ENCODE peak calls at places on chromosomes 13 and 19, in six cellular contexts. One of them, this sample, is unnamed. For H3K9me3, the result is how much of the 10 kb centered on the place peaks cover.

GRCh38 chr13:95181586-95181985 is 119.7 kb downstream of the ABCC4 start:
- DNase-seq in PC-3: no peak
- DNase-seq in heart left ventricle: no peak
- DNase-seq in fibroblast of lung: no peak
- DNase-seq in CD4-positive, alpha-beta T cell: no peak
- DNase-seq in HAP-1: no peak
- DNase-seq in this sample: no peak

GRCh38 chr19:35022460-35022859 is 7.8 kb upstream of the SCN1B start:
- DNase-seq in PC-3: no peak
- DNase-seq in heart left ventricle: no peak
- DNase-seq in HAP-1: no peak
- DNase-seq in fibroblast of lung: no peak
- DNase-seq in CD4-positive, alpha-beta T cell: no peak
- DNase-seq in this sample: no peak

GRCh38 chr13:27132538-27132937 is 39.1 kb downstream of the USP12 start:
- DNase-seq in HAP-1: no peak
- DNase-seq in heart left ventricle: no peak
- DNase-seq in PC-3: no peak
- DNase-seq in fibroblast of lung: no peak
- DNase-seq in CD4-positive, alpha-beta T cell: no peak
- DNase-seq in this sample: no peak

GRCh38 chr13:113972451-113973217 is 1.2 kb downstream of the C13orf46 start:
- DNase-seq in HAP-1: no peak
- DNase-seq in fibroblast of lung: no peak
- DNase-seq in CD4-positive, alpha-beta T cell: no peak
- DNase-seq in PC-3: no peak
- DNase-seq in heart left ventricle: peak
- DNase-seq in this sample: no peak

GRCh38 chr19:29653398-29653797 is 11.9 kb upstream of the PLEKHF1 start:
- DNase-seq in PC-3: no peak
- DNase-seq in HAP-1: no peak
- DNase-seq in heart left ventricle: no peak
- DNase-seq in fibroblast of lung: no peak
- DNase-seq in CD4-positive, alpha-beta T cell: no peak
- DNase-seq in this sample: no peak

GRCh38 chr19:5893907-5894703 is 9.5 kb downstream of the NDUFA11 start:
- DNase-seq in HAP-1: no peak
- DNase-seq in fibroblast of lung: no peak
- DNase-seq in heart left ventricle: peak
- DNase-seq in PC-3: no peak
- DNase-seq in CD4-positive, alpha-beta T cell: no peak
- DNase-seq in this sample: no peak

GRCh38 chr13:109196896-109197295 is 567.5 kb downstream of the MYO16 start:
- DNase-seq in fibroblast of lung: no peak
- DNase-seq in heart left ventricle: no peak
- DNase-seq in CD4-positive, alpha-beta T cell: no peak
- DNase-seq in HAP-1: peak
- DNase-seq in PC-3: no peak
- DNase-seq in this sample: no peak

GRCh38 chr13:111411186-111411858 is 90.9 kb downstream of the TEX29 start:
- DNase-seq in HAP-1: peak
- DNase-seq in heart left ventricle: no peak
- DNase-seq in PC-3: no peak
- DNase-seq in CD4-positive, alpha-beta T cell: no peak
- DNase-seq in fibroblast of lung: no peak
- DNase-seq in this sample: no peak

GRCh38 chr19:10788146-10788545 is 47.9 kb downstream of the TMED1 start:
- DNase-seq in heart left ventricle: no peak
- DNase-seq in PC-3: no peak
- DNase-seq in HAP-1: no peak
- DNase-seq in fibroblast of lung: no peak
- DNase-seq in CD4-positive, alpha-beta T cell: no peak
- DNase-seq in this sample: no peak

GRCh38 chr19:44722131-44723121 is 23.5 kb downstream of the CEACAM16 start:
- DNase-seq in HAP-1: no peak
- DNase-seq in fibroblast of lung: no peak
- DNase-seq in PC-3: no peak
- DNase-seq in heart left ventricle: no peak
- DNase-seq in CD4-positive, alpha-beta T cell: no peak
- DNase-seq in this sample: no peak

GRCh38 chr13:103168901-103169508 is 102.8 kb upstream of the SLC10A2 start:
- DNase-seq in PC-3: no peak
- DNase-seq in fibroblast of lung: no peak
- DNase-seq in HAP-1: no peak
- DNase-seq in CD4-positive, alpha-beta T cell: no peak
- DNase-seq in heart left ventricle: no peak
- DNase-seq in this sample: no peak

GRCh38 chr13:78599911-78600310 is 3.4 kb downstream of the POU4F1 start:
- DNase-seq in fibroblast of lung: no peak
- DNase-seq in PC-3: no peak
- DNase-seq in heart left ventricle: no peak
- DNase-seq in HAP-1: no peak
- DNase-seq in CD4-positive, alpha-beta T cell: no peak
- DNase-seq in this sample: no peak

GRCh38 chr19:10797541-10798256 is 38.3 kb downstream of the TMED1 start:
- DNase-seq in CD4-positive, alpha-beta T cell: peak
- DNase-seq in PC-3: no peak
- DNase-seq in HAP-1: no peak
- DNase-seq in heart left ventricle: no peak
- DNase-seq in fibroblast of lung: no peak
- DNase-seq in this sample: peak

GRCh38 chr13:32045963-32046785 is 14.6 kb downstream of the FRY start:
- DNase-seq in fibroblast of lung: peak
- DNase-seq in heart left ventricle: no peak
- DNase-seq in PC-3: no peak
- DNase-seq in HAP-1: peak
- DNase-seq in CD4-positive, alpha-beta T cell: no peak
- DNase-seq in this sample: no peak

GRCh38 chr13:42892760-42893159 is 99.3 kb downstream of the EPSTI1 start:
- DNase-seq in CD4-positive, alpha-beta T cell: no peak
- DNase-seq in HAP-1: no peak
- DNase-seq in PC-3: peak
- DNase-seq in fibroblast of lung: peak
- DNase-seq in heart left ventricle: no peak
- DNase-seq in this sample: no peak

DNA sequence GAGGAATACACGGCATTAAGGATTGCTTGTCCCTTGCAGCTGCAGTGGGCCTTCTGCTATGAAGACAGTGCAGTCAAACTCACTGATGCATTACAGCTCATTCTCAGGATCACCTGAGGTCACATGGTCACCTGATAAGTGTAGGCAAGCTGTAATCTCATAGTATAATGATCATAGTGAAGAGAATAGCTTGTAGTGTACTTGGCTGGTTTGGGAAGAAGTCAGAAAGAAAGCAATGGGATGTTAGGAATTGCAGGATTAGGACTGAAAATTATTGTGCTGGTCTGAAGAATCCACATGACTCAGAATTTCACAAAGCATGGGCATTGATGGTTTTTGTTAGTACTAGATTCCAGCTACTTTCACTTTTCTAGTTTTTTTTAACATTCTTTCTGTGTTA is 76.7 kb downstream of the MBNL2 start:
- DNase-seq in PC-3: no peak
- DNase-seq in CD4-positive, alpha-beta T cell: no peak
- DNase-seq in fibroblast of lung: peak
- DNase-seq in heart left ventricle: no peak
- DNase-seq in HAP-1: no peak
- DNase-seq in this sample: no peak
- H3K9me3 ChIP-seq in PC-3: under half
- H3K9me3 ChIP-seq in CD4-positive, alpha-beta T cell: under half
- H3K9me3 ChIP-seq in fibroblast of lung: under half
- H3K9me3 ChIP-seq in heart left ventricle: under half
- H3K9me3 ChIP-seq in HAP-1: under half
- H3K9me3 ChIP-seq in this sample: under half

DNA sequence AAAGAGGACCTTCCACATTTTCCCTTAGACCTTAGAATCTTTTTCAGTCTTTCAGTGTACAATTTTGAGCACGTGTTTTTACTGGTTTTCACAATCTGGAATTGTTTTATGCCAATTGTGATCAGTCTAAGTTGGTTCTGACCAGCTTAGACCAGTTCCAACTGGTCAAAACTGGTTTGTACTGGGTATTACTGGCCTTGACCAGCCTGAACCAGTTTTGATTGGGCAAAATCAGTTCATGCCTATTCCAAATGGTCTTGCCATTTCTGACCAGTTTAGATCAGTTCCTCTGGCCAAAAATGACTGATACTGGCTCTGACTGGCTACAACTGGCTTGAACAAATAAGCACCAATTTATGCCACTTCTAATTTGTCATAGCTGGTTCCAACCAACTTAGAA is 36.4 kb downstream of the ZNF585A start:
- DNase-seq in heart left ventricle: no peak
- DNase-seq in fibroblast of lung: no peak
- DNase-seq in CD4-positive, alpha-beta T cell: no peak
- DNase-seq in HAP-1: no peak
- DNase-seq in PC-3: no peak
- DNase-seq in this sample: no peak
- H3K9me3 ChIP-seq in heart left ventricle: half or more
- H3K9me3 ChIP-seq in fibroblast of lung: under half
- H3K9me3 ChIP-seq in CD4-positive, alpha-beta T cell: half or more
- H3K9me3 ChIP-seq in HAP-1: under half
- H3K9me3 ChIP-seq in PC-3: under half
- H3K9me3 ChIP-seq in this sample: under half

DNA sequence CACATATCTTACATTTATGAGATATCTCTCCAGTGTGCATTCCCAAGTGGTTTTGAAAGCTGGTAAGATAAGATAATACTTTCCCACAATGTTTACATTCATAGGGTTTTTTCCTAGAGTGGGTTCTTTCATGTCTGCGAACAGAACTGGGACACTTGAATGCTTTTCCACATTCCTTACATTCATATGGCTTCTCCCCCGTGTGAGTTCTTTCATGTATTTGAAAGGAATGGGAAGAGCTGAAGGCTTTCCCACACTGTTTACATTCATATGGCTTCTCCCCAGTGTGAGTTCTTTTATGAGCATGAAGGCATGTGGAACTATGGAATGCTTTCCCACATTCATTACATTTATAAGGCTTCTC is 19.7 kb downstream of the ZNF433 start:
- DNase-seq in CD4-positive, alpha-beta T cell: no peak
- DNase-seq in heart left ventricle: no peak
- DNase-seq in HAP-1: no peak
- DNase-seq in fibroblast of lung: no peak
- DNase-seq in PC-3: no peak
- DNase-seq in this sample: no peak
- H3K9me3 ChIP-seq in CD4-positive, alpha-beta T cell: half or more
- H3K9me3 ChIP-seq in heart left ventricle: under half
- H3K9me3 ChIP-seq in HAP-1: under half
- H3K9me3 ChIP-seq in fibroblast of lung: under half
- H3K9me3 ChIP-seq in PC-3: half or more
- H3K9me3 ChIP-seq in this sample: under half

GRCh38 chr19:58129284-58129683 is 21.3 kb downstream of the ZNF329 start:
- DNase-seq in heart left ventricle: no peak
- DNase-seq in CD4-positive, alpha-beta T cell: no peak
- DNase-seq in HAP-1: no peak
- DNase-seq in fibroblast of lung: no peak
- DNase-seq in PC-3: no peak
- DNase-seq in this sample: no peak

DNA sequence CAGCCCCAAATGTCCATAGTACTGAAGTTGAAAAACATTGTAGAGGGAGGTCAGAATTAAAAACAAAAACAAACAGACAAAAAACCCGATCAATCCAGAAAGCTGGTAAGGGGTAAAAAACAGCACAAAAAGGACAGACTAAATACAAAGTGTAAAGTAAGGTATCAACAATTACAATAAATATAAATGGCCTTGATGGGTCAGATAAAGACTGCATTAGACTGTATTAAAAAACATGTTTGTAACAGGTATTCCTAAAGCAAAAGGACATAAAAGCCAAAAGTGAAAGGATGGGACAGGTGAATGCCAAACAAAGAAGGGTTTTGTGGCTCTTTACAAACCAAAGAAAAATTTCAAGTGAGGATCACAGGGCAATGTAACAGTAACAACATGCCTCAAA is 16.3 kb downstream of the ZNF329 start:
- DNase-seq in heart left ventricle: no peak
- DNase-seq in CD4-positive, alpha-beta T cell: no peak
- DNase-seq in HAP-1: no peak
- DNase-seq in PC-3: no peak
- DNase-seq in fibroblast of lung: no peak
- DNase-seq in this sample: no peak
- H3K9me3 ChIP-seq in heart left ventricle: half or more
- H3K9me3 ChIP-seq in CD4-positive, alpha-beta T cell: half or more
- H3K9me3 ChIP-seq in HAP-1: under half
- H3K9me3 ChIP-seq in PC-3: half or more
- H3K9me3 ChIP-seq in fibroblast of lung: under half
- H3K9me3 ChIP-seq in this sample: half or more

This sample was measured in T-helper 17 cell.